ENCODE peak calls at places on chromosomes 3 and 15, in nine cellular contexts. C is NCI-H1930; S is MCF 10A; H is activated naive CD4-positive, alpha-beta T cell; P is type B pancreatic cell; W is C1 segment of cervical spinal cord; Q is T-helper 9 cell; D is Ammon's horn; G is CD4-positive, alpha-beta T cell. M is an unnamed sample.

GRCh38 chr15:64930778-64931240 is 19.1 kb downstream of the ANKDD1A start:
- DNase-seq in Q (no peak), W (no peak), S (no peak), P (peak; percentile 49), C (no peak), D (no peak), H (no peak), G (no peak), M (no peak)

GRCh38 chr3:33174711-33175409 is 43.8 kb downstream of the SUSD5 start:
- DNase-seq in G (no peak), C (no peak), D (no peak), W (no peak), P (no peak), H (no peak), Q (no peak), S (no peak), M (no peak)

GRCh38 chr15:73087121-73087520 is 34.9 kb downstream of the NEO1 start:
- DNase-seq in S (no peak), C (no peak), W (no peak), G (no peak), D (no peak), Q (no peak), P (no peak), H (no peak), M (no peak)

GRCh38 chr3:102258666-102259227 is 176.1 kb upstream of the ZPLD1 start:
- DNase-seq in G (no peak), C (no peak), P (no peak), S (no peak), D (no peak), W (no peak), H (no peak), Q (no peak), M (no peak)

GRCh38 chr3:39668420-39668819 is 141.0 kb upstream of the MYRIP start:
- DNase-seq in H (no peak), C (peak; percentile 1), W (no peak), S (peak; percentile 73), Q (no peak), G (no peak), P (no peak), D (peak; percentile 65), M (peak; percentile 44)

GRCh38 chr3:69998759-69999158 is 774 bp upstream of the SAMMSON start:
- DNase-seq in W (no peak), S (no peak), C (no peak), D (peak; percentile 47), P (no peak), Q (no peak), H (no peak), G (no peak), M (no peak)

GRCh38 chr15:80662756-80663553 is 32.2 kb upstream of the ABHD17C start:
- DNase-seq in P (no peak), H (no peak), S (peak; percentile 67), C (no peak), W (no peak), D (no peak), Q (no peak), G (no peak), M (no peak)

GRCh38 chr3:119582178-119582577 is 2.9 kb downstream of the ADPRH start:
- DNase-seq in P (no peak), Q (no peak), S (peak; percentile 20), G (no peak), C (no peak), D (no peak), W (no peak), H (no peak), M (peak; percentile 63)

GRCh38 chr3:112327371-112327951 is 5.5 kb upstream of the CD200 start:
- DNase-seq in P (no peak), G (no peak), C (peak; percentile 7), Q (no peak), D (peak; percentile 81), W (no peak), H (no peak), S (peak; percentile 73), M (no peak)

GRCh38 chr15:92796163-92796611 is 103.9 kb upstream of the CHD2 start:
- DNase-seq in H (no peak), P (no peak), C (no peak), W (no peak), S (no peak), D (no peak), Q (no peak), G (no peak), M (no peak)

GRCh38 chr3:134672571-134672970 is 21.7 kb upstream of the KY start:
- DNase-seq in H (no peak), C (no peak), Q (no peak), G (no peak), W (no peak), D (no peak), P (no peak), S (no peak), M (no peak)

GRCh38 chr3:34387831-34388564 is 589.6 kb downstream of the PDCD6IP start:
- DNase-seq in Q (no peak), D (peak; percentile 58), G (no peak), H (no peak), P (no peak), W (no peak), C (no peak), S (peak; percentile 10), M (no peak)

GRCh38 chr15:32838820-32839219 is 121.0 kb downstream of the GREM1 start:
- DNase-seq in H (no peak), Q (no peak), C (peak; percentile 43), P (no peak), W (peak; percentile 18), S (peak; percentile 77), D (peak; percentile 84), G (no peak), M (no peak)

GRCh38 chr3:115860766-115861165 is 237.5 kb downstream of the GAP43 start:
- DNase-seq in P (no peak), G (no peak), D (no peak), H (no peak), C (no peak), Q (no peak), W (no peak), S (no peak), M (no peak)

GRCh38 chr15:85649372-85649771 is 145.4 kb downstream of the KLHL25 start:
- DNase-seq in S (peak; percentile 63), Q (no peak), G (no peak), W (no peak), P (no peak), C (no peak), H (no peak), D (no peak), M (peak; percentile 22)

GRCh38 chr3:55662683-55663082 is 175.6 kb upstream of the WNT5A start:
- DNase-seq in D (no peak), P (no peak), S (peak; percentile 22), G (no peak), H (no peak), W (no peak), Q (no peak), C (no peak), M (no peak)

GRCh38 chr3:14899993-14900618 is 47.3 kb upstream of the NR2C2 start:
- DNase-seq in G (no peak), P (no peak), C (no peak), D (no peak), H (no peak), Q (no peak), W (no peak), S (no peak), M (no peak)

GRCh38 chr3:106631378-106632083 is 745.7 kb upstream of the CCDC54 start:
- DNase-seq in P (no peak), H (no peak), S (no peak), C (no peak), D (no peak), W (no peak), Q (no peak), G (no peak), M (no peak)

GRCh38 chr3:126816323-126816722 is 112.3 kb downstream of the CHCHD6 start:
- DNase-seq in H (no peak), Q (no peak), S (no peak), D (no peak), W (no peak), C (no peak), P (no peak), G (no peak), M (no peak)

GRCh38 chr3:37554364-37554763 is 307.3 kb upstream of the CTDSPL start:
- DNase-seq in W (no peak), D (no peak), G (no peak), P (no peak), S (no peak), H (no peak), C (no peak), Q (no peak), M (no peak)

GRCh38 chr3:188531210-188531609 is 377.3 kb downstream of the LPP start:
- DNase-seq in P (no peak), Q (no peak), H (no peak), C (no peak), W (no peak), D (no peak), S (peak; percentile 64), G (no peak), M (no peak)

GRCh38 chr3:107660316-107660976 is 137.7 kb downstream of the BBX start:
- DNase-seq in H (no peak), D (peak; percentile 56), G (no peak), C (no peak), Q (no peak), P (no peak), W (no peak), S (peak; percentile 54), M (no peak)

GRCh38 chr15:77867266-77868047 is 210.1 kb downstream of the TBC1D2B start:
- DNase-seq in S (no peak), Q (no peak), P (no peak), G (no peak), H (no peak), C (no peak), W (no peak), D (no peak), M (no peak)

GRCh38 chr3:48440590-48440958 is 517 bp downstream of the TMA7 start:
- DNase-seq in W (no peak), P (no peak), G (no peak), S (no peak), D (no peak), C (no peak), H (no peak), Q (no peak), M (no peak)

GRCh38 chr15:66483131-66483566 is 14.4 kb downstream of the SNAPC5 start:
- DNase-seq in W (no peak), P (no peak), G (no peak), H (no peak), Q (no peak), D (no peak), C (no peak), S (peak; percentile 76), M (no peak)

M was measured in T-helper 2 cell.